ENCODE peak calls at places on chromosomes 5 and 9, in nine cellular contexts. One of them, this sample, is unnamed. For H3K27me3 and H3K36me3, the result is how much of the 10 kb centered on the place peaks cover.

GRCh38 chr9:87494970-87495471 is 2.6 kb upstream of the DAPK1 start:
- DNase-seq in breast epithelium: no peak
- DNase-seq in PC-9: no peak
- DNase-seq in left ventricle myocardium inferior: no peak
- DNase-seq in ovary: no peak
- DNase-seq in SK-N-SH: no peak
- DNase-seq in transverse colon: peak
- DNase-seq in heart left ventricle: no peak
- DNase-seq in H1: no peak
- DNase-seq in this sample: no peak

GRCh38 chr5:143762636-143763035 is 49.3 kb upstream of the HMHB1 start:
- DNase-seq in breast epithelium: no peak
- DNase-seq in PC-9: no peak
- DNase-seq in left ventricle myocardium inferior: no peak
- DNase-seq in ovary: no peak
- DNase-seq in SK-N-SH: no peak
- DNase-seq in transverse colon: no peak
- DNase-seq in heart left ventricle: no peak
- DNase-seq in H1: no peak
- DNase-seq in this sample: no peak

GRCh38 chr5:136364307-136364706 is 1.0 kb downstream of the TRPC7 start:
- DNase-seq in breast epithelium: no peak
- DNase-seq in PC-9: no peak
- DNase-seq in left ventricle myocardium inferior: no peak
- DNase-seq in ovary: no peak
- DNase-seq in SK-N-SH: peak
- DNase-seq in transverse colon: no peak
- DNase-seq in heart left ventricle: no peak
- DNase-seq in H1: no peak
- DNase-seq in this sample: no peak

GRCh38 chr5:36209664-36210063 is 32.1 kb downstream of the NADK2 start:
- DNase-seq in breast epithelium: no peak
- DNase-seq in PC-9: no peak
- DNase-seq in left ventricle myocardium inferior: no peak
- DNase-seq in ovary: no peak
- DNase-seq in SK-N-SH: no peak
- DNase-seq in transverse colon: no peak
- DNase-seq in heart left ventricle: no peak
- DNase-seq in H1: no peak
- DNase-seq in this sample: no peak

GRCh38 chr9:85603920-85604319 is 137.8 kb downstream of the AGTPBP1 start:
- DNase-seq in breast epithelium: no peak
- DNase-seq in PC-9: no peak
- DNase-seq in left ventricle myocardium inferior: no peak
- DNase-seq in ovary: no peak
- DNase-seq in SK-N-SH: no peak
- DNase-seq in transverse colon: no peak
- DNase-seq in heart left ventricle: no peak
- DNase-seq in H1: no peak
- DNase-seq in this sample: no peak

GRCh38 chr5:26245327-26245726 is 793.1 kb downstream of the CDH9 start:
- DNase-seq in breast epithelium: no peak
- DNase-seq in PC-9: no peak
- DNase-seq in left ventricle myocardium inferior: no peak
- DNase-seq in ovary: no peak
- DNase-seq in SK-N-SH: no peak
- DNase-seq in transverse colon: no peak
- DNase-seq in heart left ventricle: no peak
- DNase-seq in H1: no peak
- DNase-seq in this sample: no peak

GRCh38 chr5:6732634-6733410 is 19.6 kb downstream of the TENT4A start:
- DNase-seq in breast epithelium: no peak
- DNase-seq in PC-9: no peak
- DNase-seq in left ventricle myocardium inferior: peak
- DNase-seq in ovary: no peak
- DNase-seq in SK-N-SH: peak
- DNase-seq in transverse colon: no peak
- DNase-seq in heart left ventricle: peak
- DNase-seq in H1: no peak
- DNase-seq in this sample: no peak

GRCh38 chr5:168879929-168880328 is 300.8 kb upstream of the PANK3 start:
- DNase-seq in breast epithelium: no peak
- DNase-seq in PC-9: no peak
- DNase-seq in left ventricle myocardium inferior: no peak
- DNase-seq in ovary: no peak
- DNase-seq in SK-N-SH: no peak
- DNase-seq in transverse colon: no peak
- DNase-seq in heart left ventricle: peak
- DNase-seq in H1: no peak
- DNase-seq in this sample: no peak

GRCh38 chr5:113376640-113377039 is 58.1 kb downstream of the TSSK1B start:
- DNase-seq in breast epithelium: no peak
- DNase-seq in PC-9: no peak
- DNase-seq in left ventricle myocardium inferior: no peak
- DNase-seq in ovary: no peak
- DNase-seq in SK-N-SH: no peak
- DNase-seq in transverse colon: no peak
- DNase-seq in heart left ventricle: no peak
- DNase-seq in H1: no peak
- DNase-seq in this sample: no peak

GRCh38 chr9:26034776-26035175 is 356.5 kb upstream of the TUSC1 start:
- DNase-seq in breast epithelium: no peak
- DNase-seq in PC-9: no peak
- DNase-seq in left ventricle myocardium inferior: no peak
- DNase-seq in ovary: no peak
- DNase-seq in SK-N-SH: no peak
- DNase-seq in transverse colon: no peak
- DNase-seq in heart left ventricle: no peak
- DNase-seq in H1: no peak
- DNase-seq in this sample: no peak

GRCh38 chr9:118929317-118929716 is 439.9 kb downstream of the BRINP1 start:
- DNase-seq in breast epithelium: no peak
- DNase-seq in PC-9: no peak
- DNase-seq in left ventricle myocardium inferior: no peak
- DNase-seq in ovary: no peak
- DNase-seq in SK-N-SH: no peak
- DNase-seq in transverse colon: no peak
- DNase-seq in heart left ventricle: no peak
- DNase-seq in H1: no peak
- DNase-seq in this sample: no peak

GRCh38 chr9:127541865-127542264 is 70.2 kb upstream of the STXBP1 start:
- DNase-seq in breast epithelium: peak
- DNase-seq in PC-9: no peak
- DNase-seq in left ventricle myocardium inferior: peak
- DNase-seq in ovary: peak
- DNase-seq in SK-N-SH: no peak
- DNase-seq in transverse colon: no peak
- DNase-seq in heart left ventricle: no peak
- DNase-seq in H1: no peak
- DNase-seq in this sample: peak

GRCh38 chr9:113659740-113660139 is 196.2 kb downstream of the RGS3 start:
- DNase-seq in breast epithelium: no peak
- DNase-seq in PC-9: no peak
- DNase-seq in left ventricle myocardium inferior: no peak
- DNase-seq in ovary: no peak
- DNase-seq in SK-N-SH: no peak
- DNase-seq in transverse colon: no peak
- DNase-seq in heart left ventricle: no peak
- DNase-seq in H1: no peak
- DNase-seq in this sample: no peak

GRCh38 chr5:50684721-50685120 is 18.3 kb downstream of the PARP8 start:
- DNase-seq in breast epithelium: no peak
- DNase-seq in PC-9: no peak
- DNase-seq in left ventricle myocardium inferior: no peak
- DNase-seq in ovary: no peak
- DNase-seq in SK-N-SH: no peak
- DNase-seq in transverse colon: no peak
- DNase-seq in heart left ventricle: no peak
- DNase-seq in H1: no peak
- DNase-seq in this sample: no peak

GRCh38 chr9:108272350-108272899 is 583.4 kb downstream of the ACTL7B start:
- DNase-seq in breast epithelium: peak
- DNase-seq in PC-9: peak
- DNase-seq in left ventricle myocardium inferior: peak
- DNase-seq in ovary: peak
- DNase-seq in SK-N-SH: peak
- DNase-seq in transverse colon: peak
- DNase-seq in heart left ventricle: peak
- DNase-seq in H1: no peak
- DNase-seq in this sample: peak

GRCh38 chr9:112753725-112754124 is 3.2 kb downstream of the SNX30 start:
- DNase-seq in breast epithelium: no peak
- DNase-seq in PC-9: peak
- DNase-seq in left ventricle myocardium inferior: no peak
- DNase-seq in ovary: no peak
- DNase-seq in SK-N-SH: no peak
- DNase-seq in transverse colon: no peak
- DNase-seq in heart left ventricle: no peak
- DNase-seq in H1: no peak
- DNase-seq in this sample: no peak

GRCh38 chr5:6273090-6273735 is 105.1 kb downstream of the MED10 start:
- DNase-seq in breast epithelium: no peak
- DNase-seq in PC-9: no peak
- DNase-seq in left ventricle myocardium inferior: no peak
- DNase-seq in ovary: no peak
- DNase-seq in SK-N-SH: no peak
- DNase-seq in transverse colon: no peak
- DNase-seq in heart left ventricle: no peak
- DNase-seq in H1: no peak
- DNase-seq in this sample: no peak

GRCh38 chr5:162393555-162393954 is 326.0 kb downstream of the GABRG2 start:
- DNase-seq in breast epithelium: no peak
- DNase-seq in PC-9: no peak
- DNase-seq in left ventricle myocardium inferior: no peak
- DNase-seq in ovary: no peak
- DNase-seq in SK-N-SH: no peak
- DNase-seq in transverse colon: no peak
- DNase-seq in heart left ventricle: no peak
- DNase-seq in H1: no peak
- DNase-seq in this sample: no peak

GRCh38 chr5:58066557-58066956 is 393.3 kb downstream of the PLK2 start:
- DNase-seq in breast epithelium: no peak
- DNase-seq in PC-9: no peak
- DNase-seq in left ventricle myocardium inferior: no peak
- DNase-seq in ovary: no peak
- DNase-seq in SK-N-SH: no peak
- DNase-seq in transverse colon: no peak
- DNase-seq in heart left ventricle: no peak
- DNase-seq in H1: no peak
- DNase-seq in this sample: no peak

GRCh38 chr9:124441291-124441690 is 9.0 kb upstream of the ADGRD2 start:
- DNase-seq in breast epithelium: no peak
- DNase-seq in PC-9: no peak
- DNase-seq in left ventricle myocardium inferior: no peak
- DNase-seq in ovary: no peak
- DNase-seq in SK-N-SH: no peak
- DNase-seq in transverse colon: no peak
- DNase-seq in heart left ventricle: no peak
- DNase-seq in H1: no peak
- DNase-seq in this sample: no peak
- TF ChIP-seq CTCF in breast epithelium: no peak
- TF ChIP-seq CTCF in PC-9: no peak
- TF ChIP-seq CTCF in left ventricle myocardium inferior: no peak
- TF ChIP-seq CTCF in ovary: no peak
- TF ChIP-seq CTCF in SK-N-SH: no peak
- TF ChIP-seq CTCF in transverse colon: no peak
- TF ChIP-seq CTCF in heart left ventricle: no peak
- TF ChIP-seq CTCF in H1: no peak
- TF ChIP-seq CTCF in this sample: no peak

GRCh38 chr5:2759091-2759490 is 7.6 kb upstream of the IRX2 start:
- DNase-seq in breast epithelium: no peak
- DNase-seq in PC-9: no peak
- DNase-seq in left ventricle myocardium inferior: no peak
- DNase-seq in ovary: no peak
- DNase-seq in SK-N-SH: no peak
- DNase-seq in transverse colon: no peak
- DNase-seq in heart left ventricle: no peak
- DNase-seq in H1: no peak
- DNase-seq in this sample: no peak
- H3K27me3 ChIP-seq in breast epithelium: under half
- H3K27me3 ChIP-seq in PC-9: under half
- H3K27me3 ChIP-seq in left ventricle myocardium inferior: half or more
- H3K27me3 ChIP-seq in ovary: under half
- H3K27me3 ChIP-seq in SK-N-SH: half or more
- H3K27me3 ChIP-seq in transverse colon: half or more
- H3K27me3 ChIP-seq in heart left ventricle: half or more
- H3K27me3 ChIP-seq in H1: under half
- H3K27me3 ChIP-seq in this sample: under half

DNA sequence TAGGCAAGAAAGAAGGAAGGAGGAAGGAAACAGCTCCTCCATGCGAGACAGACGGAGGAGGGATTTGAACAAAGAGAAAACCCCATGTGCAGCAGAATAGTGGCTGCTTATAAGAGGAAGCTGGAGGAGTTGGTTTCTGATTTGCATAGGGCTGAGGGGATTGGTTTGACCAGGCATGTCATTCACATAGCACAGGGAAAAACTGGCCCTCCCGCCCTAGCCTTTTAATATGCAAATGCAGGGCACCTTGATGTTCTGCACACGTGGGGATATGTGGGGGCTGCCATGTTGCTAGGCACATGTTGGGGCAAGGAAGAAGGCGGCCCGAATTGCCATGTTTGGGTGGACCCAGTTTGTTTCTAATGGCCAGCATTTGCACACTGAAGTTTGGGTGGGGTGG is 42.2 kb downstream of the OSMR start:
- DNase-seq in breast epithelium: no peak
- DNase-seq in PC-9: no peak
- DNase-seq in left ventricle myocardium inferior: no peak
- DNase-seq in ovary: no peak
- DNase-seq in SK-N-SH: no peak
- DNase-seq in transverse colon: no peak
- DNase-seq in heart left ventricle: no peak
- DNase-seq in H1: peak
- DNase-seq in this sample: no peak
- H3K36me3 ChIP-seq in breast epithelium: under half
- H3K36me3 ChIP-seq in PC-9: half or more
- H3K36me3 ChIP-seq in left ventricle myocardium inferior: under half
- H3K36me3 ChIP-seq in ovary: under half
- H3K36me3 ChIP-seq in SK-N-SH: half or more
- H3K36me3 ChIP-seq in transverse colon: under half
- H3K36me3 ChIP-seq in heart left ventricle: under half
- H3K36me3 ChIP-seq in H1: under half
- H3K36me3 ChIP-seq in this sample: under half

DNA sequence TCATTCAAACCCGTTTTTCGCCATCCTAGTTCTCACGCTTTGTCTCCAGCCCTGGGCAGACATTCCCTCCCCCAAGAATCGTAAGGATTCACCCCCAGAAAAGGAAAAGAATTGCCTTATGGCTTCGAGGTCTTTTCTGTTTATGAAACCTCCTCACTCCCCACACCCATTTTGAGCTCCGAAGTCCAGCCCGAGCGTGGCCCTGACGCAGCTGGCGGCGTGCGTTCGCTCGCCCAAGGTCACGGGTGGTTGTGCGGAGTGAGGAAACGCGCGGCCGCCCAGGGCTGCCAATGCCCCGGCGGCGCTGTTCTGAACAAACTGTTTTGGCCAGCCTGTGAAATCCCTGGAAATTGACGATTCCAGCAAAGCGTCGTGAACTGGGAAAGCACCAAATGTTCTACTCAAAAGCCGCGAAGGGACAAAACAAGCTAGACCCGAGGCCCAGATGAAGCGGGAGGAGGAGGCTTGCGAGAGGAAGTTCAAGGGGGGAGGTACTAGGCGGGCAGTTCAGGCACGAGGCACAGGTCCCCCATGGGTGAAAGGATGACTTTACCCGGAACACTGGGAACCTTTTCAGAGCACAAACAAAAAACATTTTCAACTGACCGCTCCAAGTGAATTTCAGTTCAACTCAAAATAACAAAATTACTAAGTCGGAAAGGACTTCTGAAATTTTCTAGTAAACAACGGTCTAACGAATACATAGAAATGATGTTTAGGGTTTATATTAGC is 683 bp upstream of the ZFAND5 start:
- DNase-seq in breast epithelium: peak
- DNase-seq in PC-9: peak
- DNase-seq in left ventricle myocardium inferior: peak
- DNase-seq in ovary: peak
- DNase-seq in SK-N-SH: peak
- DNase-seq in transverse colon: peak
- DNase-seq in heart left ventricle: peak
- DNase-seq in H1: no peak
- DNase-seq in this sample: peak
- TF ChIP-seq CTCF in breast epithelium: no peak
- TF ChIP-seq CTCF in PC-9: no peak
- TF ChIP-seq CTCF in left ventricle myocardium inferior: peak
- TF ChIP-seq CTCF in ovary: no peak
- TF ChIP-seq CTCF in SK-N-SH: peak
- TF ChIP-seq CTCF in transverse colon: no peak
- TF ChIP-seq CTCF in heart left ventricle: no peak
- TF ChIP-seq CTCF in H1: no peak
- TF ChIP-seq CTCF in this sample: no peak